ENCODE peak calls at places on chromosomes 12 and 14, in five cellular contexts. One of them, this sample, is unnamed.

GRCh38 chr14:64715146-64715627 is 11.0 kb downstream of the PLEKHG3 start:
- DNase-seq in IMR-90: no peak
- DNase-seq in astrocyte: no peak
- DNase-seq in tibial artery: peak; percentile 43
- DNase-seq in Calu3: no peak
- DNase-seq in this sample: no peak

GRCh38 chr12:126856958-126857357 is 1410.0 kb upstream of the TMEM132C start:
- DNase-seq in IMR-90: no peak
- DNase-seq in astrocyte: no peak
- DNase-seq in tibial artery: no peak
- DNase-seq in Calu3: no peak
- DNase-seq in this sample: no peak

GRCh38 chr14:105250008-105250366 is 1.7 kb downstream of the BTBD6 start:
- DNase-seq in IMR-90: no peak
- DNase-seq in astrocyte: no peak
- DNase-seq in tibial artery: no peak
- DNase-seq in Calu3: no peak
- DNase-seq in this sample: no peak

GRCh38 chr12:51693569-51693968 is 102.5 kb downstream of the SCN8A start:
- DNase-seq in IMR-90: no peak
- DNase-seq in astrocyte: no peak
- DNase-seq in tibial artery: no peak
- DNase-seq in Calu3: no peak
- DNase-seq in this sample: no peak

GRCh38 chr14:58969951-58970751 is 218.3 kb upstream of the DAAM1 start:
- DNase-seq in IMR-90: peak; percentile 64
- DNase-seq in astrocyte: peak; percentile 67
- DNase-seq in tibial artery: no peak
- DNase-seq in Calu3: no peak
- DNase-seq in this sample: no peak

GRCh38 chr12:49922349-49923034 is 18.8 kb upstream of the FAIM2 start:
- DNase-seq in IMR-90: no peak
- DNase-seq in astrocyte: no peak
- DNase-seq in tibial artery: no peak
- DNase-seq in Calu3: no peak
- DNase-seq in this sample: no peak

GRCh38 chr12:47312147-47312546 is 232.4 kb upstream of the AMIGO2 start:
- DNase-seq in IMR-90: no peak
- DNase-seq in astrocyte: no peak
- DNase-seq in tibial artery: no peak
- DNase-seq in Calu3: no peak
- DNase-seq in this sample: no peak

GRCh38 chr12:54932691-54933090 is 51.9 kb downstream of the TESPA1 start:
- DNase-seq in IMR-90: no peak
- DNase-seq in astrocyte: no peak
- DNase-seq in tibial artery: no peak
- DNase-seq in Calu3: peak; percentile 23
- DNase-seq in this sample: no peak

GRCh38 chr12:125610971-125611370 is 545.7 kb downstream of the AACS start:
- DNase-seq in IMR-90: no peak
- DNase-seq in astrocyte: no peak
- DNase-seq in tibial artery: no peak
- DNase-seq in Calu3: no peak
- DNase-seq in this sample: no peak

GRCh38 chr12:128318946-128319345 is 52.0 kb downstream of the TMEM132C start:
- DNase-seq in IMR-90: no peak
- DNase-seq in astrocyte: no peak
- DNase-seq in tibial artery: no peak
- DNase-seq in Calu3: no peak
- DNase-seq in this sample: no peak

GRCh38 chr12:103520686-103521215 is 25.0 kb upstream of the C12orf42 start:
- DNase-seq in IMR-90: no peak
- DNase-seq in astrocyte: no peak
- DNase-seq in tibial artery: no peak
- DNase-seq in Calu3: no peak
- DNase-seq in this sample: no peak

GRCh38 chr12:89899651-89900050 is 191.0 kb upstream of the ATP2B1 start:
- DNase-seq in IMR-90: no peak
- DNase-seq in astrocyte: no peak
- DNase-seq in tibial artery: no peak
- DNase-seq in Calu3: no peak
- DNase-seq in this sample: no peak

GRCh38 chr12:57715786-57716185 is 21.9 kb downstream of the OS9 start:
- DNase-seq in IMR-90: no peak
- DNase-seq in astrocyte: no peak
- DNase-seq in tibial artery: no peak
- DNase-seq in Calu3: no peak
- DNase-seq in this sample: no peak

GRCh38 chr12:131860472-131861260 is 32.5 kb downstream of the MMP17 start:
- DNase-seq in IMR-90: peak; percentile 57
- DNase-seq in astrocyte: peak; percentile 23
- DNase-seq in tibial artery: no peak
- DNase-seq in Calu3: peak; percentile 90
- DNase-seq in this sample: peak; percentile 66

GRCh38 chr12:26471560-26471959 is 276.2 kb downstream of the SSPN start:
- DNase-seq in IMR-90: peak; percentile 68
- DNase-seq in astrocyte: peak; percentile 63
- DNase-seq in tibial artery: no peak
- DNase-seq in Calu3: no peak
- DNase-seq in this sample: peak; percentile 46

GRCh38 chr12:94650143-94651056 is at the start of gene TMCC3:
- DNase-seq in IMR-90: no peak
- DNase-seq in astrocyte: no peak
- DNase-seq in tibial artery: peak; percentile 78
- DNase-seq in Calu3: peak; percentile 58
- DNase-seq in this sample: no peak

DNA sequence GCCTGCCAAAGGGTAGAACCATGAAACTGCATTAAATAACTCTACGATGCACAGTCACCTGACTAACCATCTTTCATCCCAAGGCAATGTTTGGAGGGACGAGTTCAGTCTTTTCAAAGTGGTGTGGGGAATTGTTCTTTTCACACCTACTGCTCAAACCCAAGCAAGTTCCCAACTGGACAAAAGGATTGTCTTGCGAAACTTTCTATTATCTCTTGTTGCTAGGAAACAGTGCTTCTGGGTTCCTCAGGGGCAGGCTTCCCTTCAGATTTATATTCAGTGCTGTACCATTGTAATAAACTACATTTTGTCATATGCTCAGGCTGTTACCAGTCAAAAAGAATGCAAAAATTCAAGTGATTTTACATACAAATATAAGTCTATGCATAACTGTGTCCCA is 430.4 kb upstream of the TMPO start:
- DNase-seq in IMR-90: no peak
- DNase-seq in astrocyte: no peak
- DNase-seq in tibial artery: no peak
- DNase-seq in Calu3: no peak
- DNase-seq in this sample: no peak
- TF ChIP-seq CTCF in IMR-90: no peak
- TF ChIP-seq CTCF in astrocyte: no peak
- TF ChIP-seq CTCF in tibial artery: no peak
- TF ChIP-seq CTCF in Calu3: no peak
- TF ChIP-seq CTCF in this sample: no peak

GRCh38 chr14:93212432-93212831 is 5.4 kb downstream of the UBR7 start:
- DNase-seq in IMR-90: no peak
- DNase-seq in astrocyte: no peak
- DNase-seq in tibial artery: no peak
- DNase-seq in Calu3: no peak
- DNase-seq in this sample: no peak

GRCh38 chr14:93206793-93207467 is at the start of the genes GON7 and UBR7:
- DNase-seq in IMR-90: peak; percentile 96
- DNase-seq in astrocyte: peak; percentile 93
- DNase-seq in tibial artery: peak; percentile 98
- DNase-seq in Calu3: peak; percentile 97
- DNase-seq in this sample: peak; percentile 97

DNA sequence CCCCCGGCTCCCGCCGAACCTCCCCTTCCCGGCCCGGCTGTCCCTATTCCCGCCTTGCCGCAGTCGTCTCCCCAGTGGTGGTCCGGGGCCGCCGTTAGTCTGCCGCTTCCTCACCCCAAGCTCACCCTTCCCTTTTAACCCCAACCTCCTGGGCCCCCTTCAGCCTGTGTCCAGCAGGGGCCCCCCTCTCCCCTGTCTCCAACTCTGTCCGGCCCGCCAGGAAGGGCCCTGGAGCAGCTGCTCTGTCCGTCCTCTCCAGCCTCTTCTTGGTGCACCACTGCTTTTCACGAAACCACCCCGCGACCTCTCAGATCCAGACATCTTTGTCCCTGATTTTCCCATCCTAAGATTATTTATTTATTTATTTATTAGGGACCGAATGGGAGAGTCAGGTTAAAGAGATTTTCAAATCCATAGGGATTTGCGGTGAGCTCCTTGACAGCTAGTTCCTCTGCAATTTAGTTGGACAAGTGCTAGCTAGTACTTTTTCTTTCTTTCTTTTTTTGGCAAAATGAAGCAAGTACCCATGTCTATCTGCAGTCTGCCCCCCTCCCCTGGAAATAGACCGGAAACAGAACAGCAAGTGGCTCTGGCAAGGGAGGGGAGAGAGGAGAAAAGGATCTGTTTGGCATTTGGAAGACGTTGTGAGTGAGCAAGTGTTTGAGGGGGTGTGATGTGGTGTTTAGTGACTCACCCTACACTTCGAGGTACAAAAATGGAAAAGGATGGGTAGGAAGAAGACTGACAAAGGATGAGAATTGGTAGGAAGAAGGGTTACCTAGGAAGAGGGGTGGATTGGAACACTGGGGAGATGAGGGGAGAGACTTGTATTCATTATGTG is 632 bp downstream of the UBR7 start:
- DNase-seq in IMR-90: peak; percentile 64
- DNase-seq in astrocyte: peak; percentile 58
- DNase-seq in tibial artery: peak; percentile 72
- DNase-seq in Calu3: peak; percentile 69
- DNase-seq in this sample: peak; percentile 40
- TF ChIP-seq CTCF in IMR-90: peak; percentile 56
- TF ChIP-seq CTCF in astrocyte: no peak
- TF ChIP-seq CTCF in tibial artery: peak; percentile 14
- TF ChIP-seq CTCF in Calu3: peak; percentile 38
- TF ChIP-seq CTCF in this sample: peak; percentile 60

GRCh38 chr12:122096591-122097149 is 18.1 kb downstream of the MLXIP start:
- DNase-seq in IMR-90: peak; percentile 70
- DNase-seq in astrocyte: peak; percentile 76
- DNase-seq in tibial artery: no peak
- DNase-seq in Calu3: no peak
- DNase-seq in this sample: no peak
- TF ChIP-seq CTCF in IMR-90: no peak
- TF ChIP-seq CTCF in astrocyte: no peak
- TF ChIP-seq CTCF in tibial artery: no peak
- TF ChIP-seq CTCF in Calu3: no peak
- TF ChIP-seq CTCF in this sample: no peak

DNA sequence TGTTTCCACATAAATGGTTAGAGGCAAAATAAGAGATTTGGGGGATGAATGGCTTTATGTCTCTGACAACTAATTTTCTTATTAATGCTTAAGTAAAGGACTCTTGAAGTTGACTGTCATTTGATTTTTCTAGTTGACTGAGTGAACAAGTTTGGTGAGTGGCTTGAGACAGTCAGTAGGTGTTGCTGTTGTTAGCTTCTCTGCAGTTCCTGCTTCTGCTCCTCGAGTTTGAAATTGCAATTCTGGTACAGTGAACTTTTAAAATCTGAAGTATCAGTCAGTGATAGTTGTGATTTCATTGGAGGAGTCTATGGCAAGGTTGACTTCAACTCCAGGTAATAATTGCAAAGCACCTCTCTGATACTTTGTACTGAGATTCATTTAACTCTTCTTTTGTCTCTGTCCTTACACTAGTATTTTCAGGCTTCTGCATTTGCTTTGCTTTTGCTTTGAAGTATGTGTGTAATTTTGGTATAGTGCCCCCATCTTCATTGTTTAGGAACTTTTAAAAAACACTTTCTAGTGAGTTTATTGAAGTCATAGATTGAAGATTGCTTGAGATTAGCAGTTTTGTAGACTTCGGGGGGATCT is 415.5 kb downstream of the PCNX1 start:
- DNase-seq in IMR-90: peak; percentile 67
- DNase-seq in astrocyte: peak; percentile 38
- DNase-seq in tibial artery: no peak
- DNase-seq in Calu3: no peak
- DNase-seq in this sample: peak; percentile 62
- TF ChIP-seq CTCF in IMR-90: peak; percentile 61
- TF ChIP-seq CTCF in astrocyte: peak; percentile 38
- TF ChIP-seq CTCF in tibial artery: peak; percentile 60
- TF ChIP-seq CTCF in Calu3: no peak
- TF ChIP-seq CTCF in this sample: peak; percentile 71

This sample was measured in HFFc6.